ENCODE peak calls at places on chromosome 16, in four cellular contexts. One of them, this sample, is unnamed.

GRCh38 chr16:81041696-81042095 is 6.1 kb downstream of the ATMIN start:
- DNase-seq in A549: no peak
- DNase-seq in astrocyte of the cerebellum: no peak
- DNase-seq in right lobe of liver: no peak
- DNase-seq in this sample: no peak

GRCh38 chr16:11762431-11762830 is 19.8 kb upstream of the TXNDC11 start:
- DNase-seq in astrocyte of the cerebellum: no peak
- DNase-seq in A549: no peak
- DNase-seq in right lobe of liver: no peak
- DNase-seq in this sample: no peak

GRCh38 chr16:27242868-27243590 is 25.5 kb downstream of the NSMCE1 start:
- DNase-seq in right lobe of liver: no peak
- DNase-seq in A549: peak; percentile 35
- DNase-seq in astrocyte of the cerebellum: peak; percentile 96
- DNase-seq in this sample: peak; percentile 77

GRCh38 chr16:46428108-46429061 is 192.8 kb downstream of the SHCBP1 start:
- DNase-seq in right lobe of liver: no peak
- DNase-seq in astrocyte of the cerebellum: no peak
- DNase-seq in A549: no peak
- DNase-seq in this sample: no peak

GRCh38 chr16:9965079-9965478 is 217.1 kb downstream of the GRIN2A start:
- DNase-seq in right lobe of liver: no peak
- DNase-seq in A549: no peak
- DNase-seq in astrocyte of the cerebellum: no peak
- DNase-seq in this sample: no peak

GRCh38 chr16:81647527-81647926 is 131.6 kb upstream of the PLCG2 start:
- DNase-seq in right lobe of liver: no peak
- DNase-seq in A549: peak; percentile 80
- DNase-seq in astrocyte of the cerebellum: no peak
- DNase-seq in this sample: no peak

GRCh38 chr16:65422934-65423333 is 301.1 kb upstream of the CDH11 start:
- DNase-seq in right lobe of liver: no peak
- DNase-seq in A549: no peak
- DNase-seq in astrocyte of the cerebellum: no peak
- DNase-seq in this sample: no peak

GRCh38 chr16:19926449-19927390 is 42.1 kb upstream of the GPRC5B start:
- DNase-seq in A549: no peak
- DNase-seq in right lobe of liver: no peak
- DNase-seq in astrocyte of the cerebellum: peak; percentile 59
- DNase-seq in this sample: no peak

GRCh38 chr16:50296807-50297206 is 30.5 kb downstream of the ADCY7 start:
- DNase-seq in A549: no peak
- DNase-seq in right lobe of liver: no peak
- DNase-seq in astrocyte of the cerebellum: no peak
- DNase-seq in this sample: peak; percentile 35

GRCh38 chr16:8845699-8846298 is 23.0 kb downstream of the CARHSP1 start:
- DNase-seq in right lobe of liver: no peak
- DNase-seq in A549: no peak
- DNase-seq in astrocyte of the cerebellum: no peak
- DNase-seq in this sample: no peak

GRCh38 chr16:73095885-73096341 is 48.0 kb upstream of the ZFHX3 start:
- DNase-seq in right lobe of liver: no peak
- DNase-seq in A549: no peak
- DNase-seq in astrocyte of the cerebellum: no peak
- DNase-seq in this sample: no peak

GRCh38 chr16:86229866-86230656 is 280.3 kb upstream of the FOXF1 start:
- DNase-seq in astrocyte of the cerebellum: no peak
- DNase-seq in A549: no peak
- DNase-seq in right lobe of liver: no peak
- DNase-seq in this sample: no peak

GRCh38 chr16:81121474-81121990 is 25.3 kb upstream of the GCSH start:
- DNase-seq in astrocyte of the cerebellum: no peak
- DNase-seq in A549: no peak
- DNase-seq in right lobe of liver: no peak
- DNase-seq in this sample: no peak

GRCh38 chr16:48720266-48720665 is 110.3 kb upstream of the N4BP1 start:
- DNase-seq in right lobe of liver: no peak
- DNase-seq in A549: no peak
- DNase-seq in astrocyte of the cerebellum: peak; percentile 3
- DNase-seq in this sample: no peak

GRCh38 chr16:21167360-21167759 is 8.9 kb downstream of the LDAF1 start:
- DNase-seq in right lobe of liver: no peak
- DNase-seq in A549: peak; percentile 39
- DNase-seq in astrocyte of the cerebellum: peak; percentile 90
- DNase-seq in this sample: no peak

GRCh38 chr16:78551487-78552085 is 452.1 kb downstream of the WWOX start:
- DNase-seq in A549: no peak
- DNase-seq in right lobe of liver: no peak
- DNase-seq in astrocyte of the cerebellum: no peak
- DNase-seq in this sample: no peak

GRCh38 chr16:70526403-70526802 is 2.8 kb downstream of the SF3B3 start:
- DNase-seq in right lobe of liver: no peak
- DNase-seq in astrocyte of the cerebellum: no peak
- DNase-seq in A549: no peak
- DNase-seq in this sample: no peak

GRCh38 chr16:51409001-51409675 is 258.1 kb upstream of the SALL1 start:
- DNase-seq in A549: no peak
- DNase-seq in astrocyte of the cerebellum: no peak
- DNase-seq in right lobe of liver: no peak
- DNase-seq in this sample: no peak

GRCh38 chr16:10961231-10961630 is 16.9 kb downstream of the CLEC16A start:
- DNase-seq in right lobe of liver: no peak
- DNase-seq in A549: no peak
- DNase-seq in astrocyte of the cerebellum: no peak
- DNase-seq in this sample: no peak

GRCh38 chr16:67888311-67888710 is 3.6 kb downstream of the NRN1L start:
- DNase-seq in right lobe of liver: no peak
- DNase-seq in A549: no peak
- DNase-seq in astrocyte of the cerebellum: no peak
- DNase-seq in this sample: no peak

GRCh38 chr16:71666928-71667707 is 41.1 kb downstream of the MARVELD3 start:
- DNase-seq in right lobe of liver: no peak
- DNase-seq in A549: no peak
- DNase-seq in astrocyte of the cerebellum: no peak
- DNase-seq in this sample: no peak

GRCh38 chr16:9050102-9050830 is 41.2 kb upstream of the HAPSTR1 start:
- DNase-seq in astrocyte of the cerebellum: no peak
- DNase-seq in right lobe of liver: no peak
- DNase-seq in A549: no peak
- DNase-seq in this sample: no peak

GRCh38 chr16:12801511-12802042 is 2.1 kb downstream of the CPPED1 start:
- DNase-seq in A549: no peak
- DNase-seq in right lobe of liver: no peak
- DNase-seq in astrocyte of the cerebellum: peak; percentile 16
- DNase-seq in this sample: no peak

GRCh38 chr16:53090591-53091507 is 36.1 kb downstream of the CHD9 start:
- DNase-seq in astrocyte of the cerebellum: peak; percentile 99
- DNase-seq in A549: no peak
- DNase-seq in right lobe of liver: peak; percentile 83
- DNase-seq in this sample: peak; percentile 89

GRCh38 chr16:24253192-24253591 is 2.9 kb upstream of the CACNG3 start:
- DNase-seq in right lobe of liver: peak; percentile 22
- DNase-seq in astrocyte of the cerebellum: no peak
- DNase-seq in A549: peak; percentile 45
- DNase-seq in this sample: no peak

GRCh38 chr16:70770968-70771552 is 29.9 kb downstream of the VAC14 start:
- DNase-seq in A549: peak; percentile 64
- DNase-seq in right lobe of liver: peak; percentile 55
- DNase-seq in astrocyte of the cerebellum: no peak
- DNase-seq in this sample: peak; percentile 75

GRCh38 chr16:15575293-15576049 is 67.5 kb downstream of the MARF1 start:
- DNase-seq in astrocyte of the cerebellum: no peak
- DNase-seq in right lobe of liver: no peak
- DNase-seq in A549: no peak
- DNase-seq in this sample: no peak

GRCh38 chr16:73177896-73178295 is 130.0 kb upstream of the ZFHX3 start:
- DNase-seq in astrocyte of the cerebellum: no peak
- DNase-seq in right lobe of liver: no peak
- DNase-seq in A549: no peak
- DNase-seq in this sample: no peak

GRCh38 chr16:1300664-1301476 is 8.6 kb upstream of the UBE2I start:
- DNase-seq in astrocyte of the cerebellum: no peak
- DNase-seq in right lobe of liver: peak; percentile 83
- DNase-seq in A549: peak; percentile 88
- DNase-seq in this sample: peak; percentile 90

GRCh38 chr16:46891910-46892309 is 7.7 kb downstream of the GPT2 start:
- DNase-seq in A549: no peak
- DNase-seq in right lobe of liver: no peak
- DNase-seq in astrocyte of the cerebellum: no peak
- DNase-seq in this sample: no peak

GRCh38 chr16:13996778-13997288 is 74.3 kb upstream of the MRTFB start:
- DNase-seq in A549: no peak
- DNase-seq in right lobe of liver: no peak
- DNase-seq in astrocyte of the cerebellum: no peak
- DNase-seq in this sample: no peak

GRCh38 chr16:4324871-4325740 is 9.2 kb downstream of the GLIS2 start:
- DNase-seq in astrocyte of the cerebellum: no peak
- DNase-seq in A549: no peak
- DNase-seq in right lobe of liver: peak; percentile 16
- DNase-seq in this sample: no peak

GRCh38 chr16:54493594-54493993 is 207.0 kb upstream of the IRX3 start:
- DNase-seq in A549: no peak
- DNase-seq in right lobe of liver: no peak
- DNase-seq in astrocyte of the cerebellum: no peak
- DNase-seq in this sample: no peak

GRCh38 chr16:83953796-83954576 is 946 bp downstream of the OSGIN1 start:
- DNase-seq in astrocyte of the cerebellum: no peak
- DNase-seq in right lobe of liver: no peak
- DNase-seq in A549: peak; percentile 78
- DNase-seq in this sample: no peak

GRCh38 chr16:22189473-22190168 is 16.5 kb upstream of the EEF2K start:
- DNase-seq in A549: no peak
- DNase-seq in astrocyte of the cerebellum: no peak
- DNase-seq in right lobe of liver: peak; percentile 55
- DNase-seq in this sample: peak; percentile 68

GRCh38 chr16:56950881-56951771 is 10.6 kb upstream of the CETP start:
- DNase-seq in A549: peak; percentile 60
- DNase-seq in right lobe of liver: peak; percentile 61
- DNase-seq in astrocyte of the cerebellum: no peak
- DNase-seq in this sample: peak; percentile 75

GRCh38 chr16:1744338-1744840 is 27.0 kb downstream of the NME3 start:
- DNase-seq in A549: no peak
- DNase-seq in astrocyte of the cerebellum: no peak
- DNase-seq in right lobe of liver: no peak
- DNase-seq in this sample: no peak

GRCh38 chr16:48831081-48831722 is 221.2 kb upstream of the N4BP1 start:
- DNase-seq in astrocyte of the cerebellum: no peak
- DNase-seq in A549: peak; percentile 6
- DNase-seq in right lobe of liver: no peak
- DNase-seq in this sample: no peak

GRCh38 chr16:77383606-77384187 is 51.1 kb downstream of the ADAMTS18 start:
- DNase-seq in right lobe of liver: no peak
- DNase-seq in A549: no peak
- DNase-seq in astrocyte of the cerebellum: no peak
- DNase-seq in this sample: no peak
- TF ChIP-seq CTCF in right lobe of liver: no peak
- TF ChIP-seq CTCF in A549: no peak
- TF ChIP-seq CTCF in astrocyte of the cerebellum: no peak
- TF ChIP-seq CTCF in this sample: no peak

GRCh38 chr16:30353438-30354129 is 1.5 kb downstream of the CD2BP2 start:
- DNase-seq in A549: no peak
- DNase-seq in right lobe of liver: peak; percentile 23
- DNase-seq in astrocyte of the cerebellum: no peak
- DNase-seq in this sample: no peak

GRCh38 chr16:30354423-30355143 is 525 bp downstream of the CD2BP2 start:
- DNase-seq in right lobe of liver: peak; percentile 28
- DNase-seq in A549: no peak
- DNase-seq in astrocyte of the cerebellum: no peak
- DNase-seq in this sample: no peak

GRCh38 chr16:30355954-30356308 is 823 bp upstream of the CD2BP2 start:
- DNase-seq in A549: no peak
- DNase-seq in right lobe of liver: peak; percentile 26
- DNase-seq in astrocyte of the cerebellum: no peak
- DNase-seq in this sample: no peak

GRCh38 chr16:30356401-30357084 is 1.4 kb upstream of the CD2BP2 start:
- DNase-seq in A549: no peak
- DNase-seq in astrocyte of the cerebellum: no peak
- DNase-seq in right lobe of liver: peak; percentile 49
- DNase-seq in this sample: no peak

GRCh38 chr16:30355144-30355953 is at the start of gene CD2BP2:
- DNase-seq in astrocyte of the cerebellum: peak; percentile 99
- DNase-seq in right lobe of liver: peak; percentile 96
- DNase-seq in A549: peak; percentile 95
- DNase-seq in this sample: peak; percentile 97
- TF ChIP-seq CTCF in astrocyte of the cerebellum: no peak
- TF ChIP-seq CTCF in right lobe of liver: no peak
- TF ChIP-seq CTCF in A549: no peak
- TF ChIP-seq CTCF in this sample: no peak

GRCh38 chr16:89829630-89830437 is 1.6 kb downstream of the SPIRE2 start:
- DNase-seq in right lobe of liver: no peak
- DNase-seq in A549: no peak
- DNase-seq in astrocyte of the cerebellum: no peak
- DNase-seq in this sample: no peak

GRCh38 chr16:89827383-89828198 is 684 bp upstream of the SPIRE2 start:
- DNase-seq in astrocyte of the cerebellum: peak; percentile 23
- DNase-seq in A549: peak; percentile 40
- DNase-seq in right lobe of liver: peak; percentile 61
- DNase-seq in this sample: no peak

GRCh38 chr16:89826531-89827382 is 1.5 kb upstream of the SPIRE2 start:
- DNase-seq in astrocyte of the cerebellum: no peak
- DNase-seq in right lobe of liver: no peak
- DNase-seq in A549: no peak
- DNase-seq in this sample: no peak

GRCh38 chr16:89828870-89829629 is 775 bp downstream of the SPIRE2 start:
- DNase-seq in astrocyte of the cerebellum: no peak
- DNase-seq in A549: no peak
- DNase-seq in right lobe of liver: no peak
- DNase-seq in this sample: no peak

GRCh38 chr16:89828199-89828869 is at the start of gene SPIRE2:
- DNase-seq in astrocyte of the cerebellum: peak; percentile 46
- DNase-seq in A549: no peak
- DNase-seq in right lobe of liver: peak; percentile 70
- DNase-seq in this sample: peak; percentile 88
- TF ChIP-seq CTCF in astrocyte of the cerebellum: no peak
- TF ChIP-seq CTCF in A549: no peak
- TF ChIP-seq CTCF in right lobe of liver: no peak
- TF ChIP-seq CTCF in this sample: no peak

GRCh38 chr16:75821117-75821516 is 94.8 kb upstream of the CPHXL start:
- DNase-seq in astrocyte of the cerebellum: no peak
- DNase-seq in A549: no peak
- DNase-seq in right lobe of liver: no peak
- DNase-seq in this sample: no peak
- TF ChIP-seq CTCF in astrocyte of the cerebellum: no peak
- TF ChIP-seq CTCF in A549: no peak
- TF ChIP-seq CTCF in right lobe of liver: no peak
- TF ChIP-seq CTCF in this sample: no peak

GRCh38 chr16:55660026-55660425 is 4.2 kb downstream of the SLC6A2 start:
- DNase-seq in A549: no peak
- DNase-seq in astrocyte of the cerebellum: no peak
- DNase-seq in right lobe of liver: no peak
- DNase-seq in this sample: no peak
- TF ChIP-seq CTCF in A549: no peak
- TF ChIP-seq CTCF in astrocyte of the cerebellum: no peak
- TF ChIP-seq CTCF in right lobe of liver: no peak
- TF ChIP-seq CTCF in this sample: no peak

GRCh38 chr16:66800856-66801255 is 528 bp downstream of the TERB1 start:
- DNase-seq in right lobe of liver: no peak
- DNase-seq in A549: no peak
- DNase-seq in astrocyte of the cerebellum: no peak
- DNase-seq in this sample: no peak
- TF ChIP-seq CTCF in right lobe of liver: no peak
- TF ChIP-seq CTCF in A549: no peak
- TF ChIP-seq CTCF in astrocyte of the cerebellum: no peak
- TF ChIP-seq CTCF in this sample: no peak

This sample was measured in upper lobe of right lung.